ENCODE peak calls at places on chromosome 16, in seven cellular contexts. K is CD4-positive, CD25-positive, alpha-beta regulatory T cell; U is NCI-H460; R is HuH-7; H is activated CD4-positive, alpha-beta T cell treated with anti-CD3 and anti-CD28 coated beads for 1 hour; J is activated T-helper 1 cell treated with anti-CD3 and anti-CD28 coated beads, Interleukin-12 subunit alpha, Interleukin-12 subunit beta, Interleukin-2, Interleukin-4 antibody, amounts not matched to agents 30 ng/mL and 10 ng/mL and 1 ng/mL, durations not matched to agents 14 hours and 24 hours and 36 hours; M is kidney glomerular epithelial cell. C is an unnamed sample.

GRCh38 chr16:75063549-75064082 is 53.0 kb downstream of the LDHD start:
- DNase-seq in K (no peak), U (no peak), R (no peak), H (no peak), J (no peak), M (no peak), C (no peak)

GRCh38 chr16:28121527-28121926 is 58.0 kb upstream of the GSG1L start:
- DNase-seq in K (no peak), U (no peak), R (no peak), H (no peak), J (no peak), M (no peak), C (no peak)

GRCh38 chr16:57299009-57299718 is 14.7 kb upstream of the PLLP start:
- DNase-seq in K (peak), U (no peak), R (no peak), H (peak), J (no peak), M (peak), C (no peak)

GRCh38 chr16:14002416-14002815 is 68.7 kb upstream of the MRTFB start:
- DNase-seq in K (no peak), U (no peak), R (no peak), H (no peak), J (no peak), M (no peak), C (no peak)

GRCh38 chr16:20763461-20764232 is at the start of gene ACSM3:
- DNase-seq in K (peak), U (peak), R (peak), H (peak), J (peak), M (peak), C (peak)

GRCh38 chr16:53094013-53094630 is 39.3 kb downstream of the CHD9 start:
- DNase-seq in K (no peak), U (no peak), R (no peak), H (no peak), J (peak), M (no peak), C (no peak)

GRCh38 chr16:66516808-66517585 is 32.9 kb downstream of the TK2 start:
- DNase-seq in K (peak), U (peak), R (peak), H (peak), J (peak), M (peak), C (peak)

GRCh38 chr16:75593825-75594820 is 27.9 kb downstream of the GABARAPL2 start:
- DNase-seq in K (no peak), U (no peak), R (peak), H (no peak), J (no peak), M (no peak), C (no peak)

GRCh38 chr16:85898521-85899442 is at the start of gene IRF8:
- DNase-seq in K (peak), U (no peak), R (peak), H (peak), J (peak), M (no peak), C (no peak)

GRCh38 chr16:11797957-11798299 is 870 bp upstream of the ZC3H7A start:
- DNase-seq in K (no peak), U (no peak), R (no peak), H (no peak), J (no peak), M (no peak), C (no peak)